ENCODE peak calls at places on chromosomes 7 and 10, in six cellular contexts. W, H, L, X, J and G are unnamed samples.

GRCh38 chr7:115475774-115476407 is 554.0 kb downstream of the MDFIC start:
- DNase-seq in W (no peak), H (no peak), L (no peak), X (peak; percentile 46), J (no peak), G (no peak)

GRCh38 chr10:112356686-112357085 is 17.2 kb upstream of the ACSL5 start:
- DNase-seq in W (no peak), H (no peak), L (no peak), X (no peak), J (no peak), G (no peak)

GRCh38 chr10:11536256-11536655 is 75.2 kb downstream of the USP6NL start:
- DNase-seq in W (no peak), H (no peak), L (no peak), X (no peak), J (no peak), G (no peak)

GRCh38 chr10:111277685-111278084 is 200.9 kb downstream of the ADRA2A start:
- DNase-seq in W (no peak), H (no peak), L (no peak), X (no peak), J (no peak), G (no peak)

GRCh38 chr10:98910048-98910447 is 325.6 kb downstream of the HPSE2 start:
- DNase-seq in W (no peak), H (no peak), L (peak; percentile 94), X (peak; percentile 71), J (no peak), G (no peak)

GRCh38 chr10:11810313-11810766 is 12.8 kb upstream of the PROSER2 start:
- DNase-seq in W (no peak), H (no peak), L (no peak), X (no peak), J (no peak), G (no peak)

GRCh38 chr10:17506390-17506789 is 52.0 kb upstream of the ST8SIA6 start:
- DNase-seq in W (no peak), H (no peak), L (peak; percentile 27), X (no peak), J (no peak), G (no peak)

GRCh38 chr10:29130190-29130673 is 158.6 kb upstream of the LYZL1 start:
- DNase-seq in W (no peak), H (no peak), L (peak; percentile 31), X (peak; percentile 9), J (no peak), G (no peak)

GRCh38 chr10:123995461-123996131 is 97.8 kb downstream of the CHST15 start:
- DNase-seq in W (no peak), H (peak; percentile 75), L (peak; percentile 11), X (peak; percentile 42), J (peak; percentile 63), G (peak; percentile 87)

GRCh38 chr10:131860806-131861440 is 39.9 kb upstream of the PPP2R2D start:
- DNase-seq in W (no peak), H (peak; percentile 11), L (no peak), X (no peak), J (no peak), G (peak; percentile 46)

GRCh38 chr10:70683601-70684329 is 11.5 kb downstream of the ADAMTS14 start:
- DNase-seq in W (no peak), H (no peak), L (no peak), X (no peak), J (no peak), G (no peak)

GRCh38 chr10:132608511-132609195 is 71.1 kb downstream of the INPP5A start:
- DNase-seq in W (no peak), H (peak; percentile 48), L (no peak), X (no peak), J (no peak), G (peak; percentile 71)

GRCh38 chr7:98034044-98035035 is 44.3 kb upstream of the OCM2 start:
- DNase-seq in W (no peak), H (no peak), L (no peak), X (no peak), J (no peak), G (no peak)